ENCODE peak calls at places on chromosomes 3 and 15, in four cellular contexts. I is cardiac muscle cell, X is MM.1S, S is mesothelial cell of epicardium. A is an unnamed sample.

GRCh38 chr15:48120751-48121150 is at the start of gene SLC24A5:
- DNase-seq in I (no peak), X (no peak), S (no peak), A (no peak)

GRCh38 chr3:117688583-117688982 is 979.0 kb downstream of the TUSC7 start:
- DNase-seq in I (no peak), X (peak), S (no peak), A (no peak)

GRCh38 chr3:29757054-29757777 is 476.3 kb downstream of the RBMS3 start:
- DNase-seq in I (no peak), X (no peak), S (no peak), A (no peak)

GRCh38 chr3:128878556-128879124 is 780 bp upstream of the ACAD9 start:
- DNase-seq in I (peak), X (peak), S (no peak), A (no peak)

GRCh38 chr3:147758786-147759185 is 349.6 kb downstream of the ZIC1 start:
- DNase-seq in I (no peak), X (no peak), S (no peak), A (no peak)

GRCh38 chr3:45715945-45716344 is 26.7 kb downstream of the SACM1L start:
- DNase-seq in I (no peak), X (no peak), S (no peak), A (no peak)

GRCh38 chr3:45205126-45205525 is 21.0 kb downstream of the TMEM158 start:
- DNase-seq in I (no peak), X (no peak), S (no peak), A (no peak)

GRCh38 chr3:127073931-127074820 is 91.3 kb downstream of the PLXNA1 start:
- DNase-seq in I (no peak), X (no peak), S (no peak), A (no peak)

GRCh38 chr3:106963446-106963845 is 413.8 kb upstream of the CCDC54 start:
- DNase-seq in I (peak), X (no peak), S (no peak), A (no peak)

GRCh38 chr15:48889925-48890324 is 12.0 kb downstream of the EID1 start:
- DNase-seq in I (no peak), X (no peak), S (no peak), A (no peak)

GRCh38 chr3:167866321-167866720 is 130.8 kb downstream of the SERPINI1 start:
- DNase-seq in I (no peak), X (no peak), S (no peak), A (no peak)

GRCh38 chr3:114904633-114905032 is 242.5 kb downstream of the ZBTB20 start:
- DNase-seq in I (no peak), X (no peak), S (no peak), A (no peak)

GRCh38 chr3:159026510-159026909 is 224.7 kb downstream of the MFSD1 start:
- DNase-seq in I (no peak), X (no peak), S (no peak), A (no peak)

GRCh38 chr15:101013769-101014223 is 94.6 kb downstream of the LRRK1 start:
- DNase-seq in I (no peak), X (no peak), S (no peak), A (no peak)

GRCh38 chr15:34271493-34271892 is 46.7 kb downstream of the EMC4 start:
- DNase-seq in I (no peak), X (no peak), S (no peak), A (no peak)

GRCh38 chr3:100407164-100407563 is 5.8 kb downstream of the LNP1 start:
- DNase-seq in I (no peak), X (no peak), S (no peak), A (no peak)

GRCh38 chr3:167493240-167493639 is 19.4 kb upstream of the SERPINI2 start:
- DNase-seq in I (no peak), X (no peak), S (no peak), A (no peak)

GRCh38 chr3:149845570-149846244 is 32.7 kb downstream of the RNF13 start:
- DNase-seq in I (no peak), X (no peak), S (no peak), A (no peak)

GRCh38 chr3:134486577-134487041 is 752 bp downstream of the CEP63 start:
- DNase-seq in I (no peak), X (peak), S (no peak), A (no peak)

GRCh38 chr3:174156200-174156599 is 702.9 kb upstream of the NAALADL2 start:
- DNase-seq in I (no peak), X (peak), S (no peak), A (no peak)

GRCh38 chr15:92187975-92188374 is 205.7 kb upstream of the ST8SIA2 start:
- DNase-seq in I (no peak), X (no peak), S (no peak), A (no peak)

GRCh38 chr3:113812854-113813253 is 25.7 kb upstream of the GRAMD1C start:
- DNase-seq in I (no peak), X (no peak), S (no peak), A (no peak)

GRCh38 chr3:128276151-128276445 is 122.8 kb downstream of the EEFSEC start:
- DNase-seq in I (no peak), X (no peak), S (no peak), A (no peak)

DNA sequence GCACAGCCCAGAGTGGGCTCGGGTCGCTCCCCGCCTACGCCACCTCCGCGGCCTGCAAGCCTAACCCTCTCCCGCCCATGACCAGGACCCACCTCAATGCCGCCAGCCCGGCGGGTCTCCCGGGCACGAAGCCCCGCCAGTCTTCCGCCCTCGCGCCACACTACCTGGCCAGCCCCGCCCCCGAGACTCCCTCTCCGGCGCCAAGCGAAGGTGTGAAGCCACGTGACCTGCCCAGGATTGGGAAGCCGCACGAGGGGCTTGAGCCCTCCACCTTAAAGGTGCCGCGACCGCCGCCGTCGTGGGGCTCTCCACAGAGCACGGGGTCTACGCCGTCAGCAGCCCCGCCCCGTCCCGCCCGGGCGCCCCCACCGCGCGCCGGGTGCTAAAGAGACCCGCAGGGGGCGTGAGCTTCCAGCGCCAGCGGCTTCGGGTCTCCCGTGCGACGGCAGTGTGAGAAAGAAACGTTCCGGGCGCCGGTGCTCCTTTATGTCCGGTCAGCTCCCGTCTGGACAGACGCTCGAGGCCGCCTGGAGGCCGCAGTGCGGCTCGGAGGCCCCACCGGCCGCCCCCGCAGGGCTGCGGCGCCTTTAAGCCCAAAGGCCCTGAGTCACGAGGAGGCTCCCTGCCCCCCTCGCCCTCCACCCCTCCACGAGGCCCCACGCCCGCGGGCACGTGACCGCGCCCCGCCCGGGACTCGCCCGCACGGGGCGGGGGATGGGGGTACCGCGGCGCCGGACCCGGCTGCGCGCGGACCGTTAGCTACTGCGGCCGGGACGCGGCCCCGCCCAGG is at the start of gene CPEB1:
- DNase-seq in I (peak), X (no peak), S (no peak), A (peak)
- TF ChIP-seq CTCF in I (peak), X (no peak), S (no peak), A (peak)

GRCh38 chr15:70906842-70907241 is 14.2 kb downstream of the LRRC49 start:
- DNase-seq in I (no peak), X (no peak), S (no peak), A (no peak)
- TF ChIP-seq CTCF in I (no peak), X (no peak), S (no peak), A (no peak)

GRCh38 chr3:101676765-101677435 is at the start of gene ZBTB11:
- DNase-seq in I (peak), X (peak), S (peak), A (peak)

GRCh38 chr3:101675709-101676218 is 1.2 kb downstream of the ZBTB11 start:
- DNase-seq in I (peak), X (no peak), S (no peak), A (no peak)

GRCh38 chr3:101674518-101674917 is 2.4 kb downstream of the ZBTB11 start:
- DNase-seq in I (no peak), X (no peak), S (no peak), A (no peak)

GRCh38 chr3:101677436-101678286 is 729 bp upstream of the ZBTB11 start:
- DNase-seq in I (no peak), X (no peak), S (no peak), A (no peak)

GRCh38 chr3:101676219-101676764 is 640 bp downstream of the ZBTB11 start:
- DNase-seq in I (peak), X (peak), S (peak), A (peak)
- TF ChIP-seq CTCF in I (no peak), X (no peak), S (no peak), A (no peak)

GRCh38 chr15:51765751-51766150 is 14.4 kb downstream of the TMOD2 start:
- DNase-seq in I (no peak), X (no peak), S (no peak), A (no peak)
- TF ChIP-seq CTCF in I (no peak), X (no peak), S (no peak), A (no peak)

A was measured in D721Med.